ENCODE peak calls at places on chromosomes 5 and 9, in seven cellular contexts. One of them, this sample, is unnamed. For H3K9me3, the result is how much of the 10 kb centered on the place peaks cover.

GRCh38 chr9:4435197-4435596 is 55.1 kb upstream of the SLC1A1 start:
- DNase-seq in CD8-positive, alpha-beta memory T cell: no peak
- DNase-seq in CD8-positive, alpha-beta T cell: no peak
- DNase-seq in WERI-Rb-1: no peak
- DNase-seq in tibial nerve: no peak
- DNase-seq in hepatocyte: peak
- DNase-seq in stomach: no peak
- DNase-seq in this sample: no peak

GRCh38 chr5:124702442-124703024 is 43.9 kb downstream of the ZNF608 start:
- DNase-seq in CD8-positive, alpha-beta memory T cell: no peak
- DNase-seq in stomach: no peak
- DNase-seq in CD8-positive, alpha-beta T cell: no peak
- DNase-seq in tibial nerve: no peak
- DNase-seq in WERI-Rb-1: no peak
- DNase-seq in hepatocyte: peak
- DNase-seq in this sample: no peak

GRCh38 chr5:131423056-131423455 is 159.2 kb downstream of the CDC42SE2 start:
- DNase-seq in CD8-positive, alpha-beta memory T cell: no peak
- DNase-seq in CD8-positive, alpha-beta T cell: no peak
- DNase-seq in WERI-Rb-1: no peak
- DNase-seq in hepatocyte: peak
- DNase-seq in stomach: no peak
- DNase-seq in tibial nerve: no peak
- DNase-seq in this sample: no peak

GRCh38 chr9:5453673-5454072 is 3.3 kb downstream of the CD274 start:
- DNase-seq in stomach: no peak
- DNase-seq in CD8-positive, alpha-beta T cell: no peak
- DNase-seq in CD8-positive, alpha-beta memory T cell: no peak
- DNase-seq in hepatocyte: no peak
- DNase-seq in WERI-Rb-1: no peak
- DNase-seq in tibial nerve: no peak
- DNase-seq in this sample: no peak

GRCh38 chr9:35367451-35367850 is 122.5 kb upstream of the RUSC2 start:
- DNase-seq in CD8-positive, alpha-beta memory T cell: no peak
- DNase-seq in stomach: no peak
- DNase-seq in WERI-Rb-1: no peak
- DNase-seq in CD8-positive, alpha-beta T cell: no peak
- DNase-seq in tibial nerve: no peak
- DNase-seq in hepatocyte: no peak
- DNase-seq in this sample: no peak

GRCh38 chr5:62538017-62538942 is 40.3 kb upstream of the LRRC70 start:
- DNase-seq in tibial nerve: no peak
- DNase-seq in CD8-positive, alpha-beta memory T cell: no peak
- DNase-seq in stomach: no peak
- DNase-seq in CD8-positive, alpha-beta T cell: no peak
- DNase-seq in hepatocyte: peak
- DNase-seq in WERI-Rb-1: no peak
- DNase-seq in this sample: no peak

GRCh38 chr9:12613071-12613470 is 80.1 kb upstream of the TYRP1 start:
- DNase-seq in stomach: no peak
- DNase-seq in tibial nerve: no peak
- DNase-seq in hepatocyte: no peak
- DNase-seq in WERI-Rb-1: no peak
- DNase-seq in CD8-positive, alpha-beta memory T cell: no peak
- DNase-seq in CD8-positive, alpha-beta T cell: no peak
- DNase-seq in this sample: no peak

GRCh38 chr5:73630760-73631159 is 4.8 kb downstream of the ARHGEF28 start:
- DNase-seq in CD8-positive, alpha-beta T cell: no peak
- DNase-seq in CD8-positive, alpha-beta memory T cell: no peak
- DNase-seq in WERI-Rb-1: no peak
- DNase-seq in tibial nerve: no peak
- DNase-seq in hepatocyte: peak
- DNase-seq in stomach: no peak
- DNase-seq in this sample: no peak

GRCh38 chr9:131095666-131096489 is 453 bp upstream of the AIF1L start:
- DNase-seq in hepatocyte: peak
- DNase-seq in WERI-Rb-1: peak
- DNase-seq in CD8-positive, alpha-beta memory T cell: no peak
- DNase-seq in CD8-positive, alpha-beta T cell: no peak
- DNase-seq in stomach: peak
- DNase-seq in tibial nerve: no peak
- DNase-seq in this sample: no peak

GRCh38 chr5:95924720-95925119 is 36.9 kb downstream of the ELL2 start:
- DNase-seq in CD8-positive, alpha-beta memory T cell: no peak
- DNase-seq in CD8-positive, alpha-beta T cell: no peak
- DNase-seq in WERI-Rb-1: no peak
- DNase-seq in hepatocyte: peak
- DNase-seq in stomach: no peak
- DNase-seq in tibial nerve: no peak
- DNase-seq in this sample: no peak

GRCh38 chr9:76704601-76705204 is 59.5 kb upstream of the PCA3 start:
- DNase-seq in tibial nerve: no peak
- DNase-seq in CD8-positive, alpha-beta memory T cell: no peak
- DNase-seq in CD8-positive, alpha-beta T cell: no peak
- DNase-seq in hepatocyte: peak
- DNase-seq in stomach: no peak
- DNase-seq in WERI-Rb-1: no peak
- DNase-seq in this sample: no peak

GRCh38 chr9:121321039-121321503 is 49.0 kb downstream of the STOM start:
- DNase-seq in WERI-Rb-1: no peak
- DNase-seq in CD8-positive, alpha-beta memory T cell: peak
- DNase-seq in stomach: no peak
- DNase-seq in tibial nerve: no peak
- DNase-seq in CD8-positive, alpha-beta T cell: no peak
- DNase-seq in hepatocyte: no peak
- DNase-seq in this sample: peak

GRCh38 chr9:89177401-89178161 is 1.0 kb downstream of the SHC3 start:
- DNase-seq in CD8-positive, alpha-beta memory T cell: no peak
- DNase-seq in tibial nerve: no peak
- DNase-seq in CD8-positive, alpha-beta T cell: no peak
- DNase-seq in WERI-Rb-1: peak
- DNase-seq in stomach: no peak
- DNase-seq in hepatocyte: no peak
- DNase-seq in this sample: no peak

GRCh38 chr5:154482528-154483449 is 4.8 kb upstream of the HAND1 start:
- DNase-seq in tibial nerve: no peak
- DNase-seq in hepatocyte: peak
- DNase-seq in WERI-Rb-1: no peak
- DNase-seq in CD8-positive, alpha-beta memory T cell: no peak
- DNase-seq in CD8-positive, alpha-beta T cell: no peak
- DNase-seq in stomach: no peak
- DNase-seq in this sample: no peak
- H3K9me3 ChIP-seq in tibial nerve: under half
- H3K9me3 ChIP-seq in hepatocyte: under half
- H3K9me3 ChIP-seq in WERI-Rb-1: under half
- H3K9me3 ChIP-seq in CD8-positive, alpha-beta memory T cell: under half
- H3K9me3 ChIP-seq in CD8-positive, alpha-beta T cell: under half
- H3K9me3 ChIP-seq in stomach: under half
- H3K9me3 ChIP-seq in this sample: under half

GRCh38 chr9:137172907-137173794 is 1.3 kb upstream of the TMEM210 start:
- DNase-seq in tibial nerve: no peak
- DNase-seq in CD8-positive, alpha-beta T cell: no peak
- DNase-seq in hepatocyte: no peak
- DNase-seq in WERI-Rb-1: no peak
- DNase-seq in CD8-positive, alpha-beta memory T cell: no peak
- DNase-seq in stomach: peak
- DNase-seq in this sample: no peak
- H3K27ac ChIP-seq in tibial nerve: no peak
- H3K27ac ChIP-seq in CD8-positive, alpha-beta T cell: no peak
- H3K27ac ChIP-seq in hepatocyte: no peak
- H3K27ac ChIP-seq in WERI-Rb-1: no peak
- H3K27ac ChIP-seq in CD8-positive, alpha-beta memory T cell: no peak
- H3K27ac ChIP-seq in stomach: peak
- H3K27ac ChIP-seq in this sample: no peak

GRCh38 chr9:92641092-92641809 is 28.7 kb downstream of the IPPK start:
- DNase-seq in CD8-positive, alpha-beta memory T cell: no peak
- DNase-seq in WERI-Rb-1: no peak
- DNase-seq in stomach: peak
- DNase-seq in tibial nerve: no peak
- DNase-seq in hepatocyte: no peak
- DNase-seq in CD8-positive, alpha-beta T cell: no peak
- DNase-seq in this sample: no peak
- H3K9me3 ChIP-seq in CD8-positive, alpha-beta memory T cell: under half
- H3K9me3 ChIP-seq in WERI-Rb-1: under half
- H3K9me3 ChIP-seq in stomach: under half
- H3K9me3 ChIP-seq in tibial nerve: under half
- H3K9me3 ChIP-seq in hepatocyte: under half
- H3K9me3 ChIP-seq in CD8-positive, alpha-beta T cell: under half
- H3K9me3 ChIP-seq in this sample: under half

DNA sequence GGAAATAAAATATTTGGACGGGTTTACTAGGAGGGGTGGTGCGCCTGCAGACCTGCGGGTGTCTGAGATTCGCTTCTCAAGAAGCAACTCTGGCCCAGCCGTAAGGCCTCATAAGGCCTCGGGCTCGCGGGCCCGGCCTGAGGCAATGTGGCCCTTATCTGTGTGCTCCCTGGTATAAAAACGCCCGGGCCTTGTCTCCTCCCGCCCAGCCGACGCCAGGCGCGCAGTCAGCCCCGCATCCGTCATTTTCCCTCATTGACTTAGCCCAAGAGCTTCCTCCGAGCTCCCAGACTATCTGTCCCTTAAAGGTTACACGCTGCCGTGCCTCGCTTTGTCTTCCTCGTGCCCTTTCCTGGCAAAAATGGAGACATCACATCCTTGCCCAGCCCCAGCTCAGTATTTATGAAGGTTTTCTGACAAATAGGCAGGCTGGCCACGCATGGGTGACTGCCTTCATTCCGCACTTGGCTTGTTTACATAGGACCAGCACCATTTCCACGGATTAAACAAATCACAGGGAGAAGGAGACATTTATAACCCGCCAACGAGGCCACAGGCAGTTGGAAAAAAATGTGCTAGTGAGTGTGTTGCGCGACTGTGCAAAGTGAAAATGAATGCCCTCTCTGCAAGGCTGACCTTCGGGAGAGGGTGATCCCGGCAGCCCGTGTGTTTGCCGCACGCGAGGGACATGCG is 74.5 kb upstream of the TBCA start:
- DNase-seq in CD8-positive, alpha-beta memory T cell: no peak
- DNase-seq in hepatocyte: no peak
- DNase-seq in CD8-positive, alpha-beta T cell: no peak
- DNase-seq in tibial nerve: no peak
- DNase-seq in stomach: no peak
- DNase-seq in WERI-Rb-1: no peak
- DNase-seq in this sample: no peak
- H3K27ac ChIP-seq in CD8-positive, alpha-beta memory T cell: no peak
- H3K27ac ChIP-seq in hepatocyte: no peak
- H3K27ac ChIP-seq in CD8-positive, alpha-beta T cell: no peak
- H3K27ac ChIP-seq in tibial nerve: peak
- H3K27ac ChIP-seq in stomach: peak
- H3K27ac ChIP-seq in WERI-Rb-1: no peak
- H3K27ac ChIP-seq in this sample: no peak

DNA sequence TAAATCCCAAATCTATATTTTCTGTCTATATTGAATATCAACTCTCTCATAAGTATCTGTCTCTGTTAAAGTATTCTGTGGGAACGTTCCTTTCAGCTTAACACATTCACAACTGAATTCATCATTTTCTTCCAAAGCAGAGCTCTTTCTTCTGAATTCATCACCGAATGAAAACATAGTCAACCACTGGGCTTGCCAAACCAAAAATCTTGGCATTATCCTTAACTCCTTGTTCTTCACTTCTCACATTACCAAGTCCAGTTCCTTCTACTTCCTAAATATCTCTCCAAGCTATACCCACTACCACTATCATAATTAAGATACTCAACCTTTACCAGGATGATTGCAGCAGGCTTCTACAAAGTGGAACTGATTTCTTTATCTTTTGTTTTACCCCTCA is 559.8 kb downstream of the MAT2B start:
- DNase-seq in WERI-Rb-1: no peak
- DNase-seq in hepatocyte: no peak
- DNase-seq in tibial nerve: no peak
- DNase-seq in stomach: no peak
- DNase-seq in CD8-positive, alpha-beta T cell: no peak
- DNase-seq in CD8-positive, alpha-beta memory T cell: no peak
- DNase-seq in this sample: no peak
- H3K9me3 ChIP-seq in WERI-Rb-1: under half
- H3K9me3 ChIP-seq in hepatocyte: under half
- H3K9me3 ChIP-seq in tibial nerve: under half
- H3K9me3 ChIP-seq in stomach: under half
- H3K9me3 ChIP-seq in CD8-positive, alpha-beta T cell: under half
- H3K9me3 ChIP-seq in CD8-positive, alpha-beta memory T cell: under half
- H3K9me3 ChIP-seq in this sample: under half

This sample was measured in effector memory CD4-positive, alpha-beta T cell.